ENCODE peak calls at places on chromosome X, in ten cellular contexts. O is neural progenitor cell, E is mucosa of descending colon, X is mammary epithelial cell, L is left ventricle myocardium inferior, U is heart left ventricle, D is keratinocyte, F is GM23338, P is cardiac muscle cell, Q is fibroblast of mammary gland. B is an unnamed sample.

GRCh38 chrX:119942173-119942819 is 1.3 kb downstream of the NKAP start:
- DNase-seq in O (no peak), E (no peak), X (no peak), L (no peak), U (no peak), D (no peak), F (no peak), P (no peak), Q (no peak), B (no peak)

GRCh38 chrX:69173906-69174305 is 8.7 kb upstream of the PJA1 start:
- DNase-seq in O (peak), E (no peak), X (no peak), L (no peak), U (no peak), D (no peak), F (peak), P (no peak), Q (no peak), B (no peak)

GRCh38 chrX:134237363-134237702 is 351 bp downstream of the CCDC160 start:
- DNase-seq in O (peak), E (no peak), X (no peak), L (no peak), U (no peak), D (no peak), F (peak), P (no peak), Q (no peak), B (no peak)

GRCh38 chrX:22660756-22661155 is 339.0 kb upstream of the DDX53 start:
- DNase-seq in O (no peak), E (no peak), X (no peak), L (no peak), U (no peak), D (no peak), F (no peak), P (no peak), Q (peak), B (peak)

GRCh38 chrX:57586360-57586759 is 5.5 kb upstream of the ZXDB start:
- DNase-seq in O (no peak), E (no peak), X (no peak), L (no peak), U (no peak), D (no peak), F (no peak), P (no peak), Q (no peak), B (no peak)

GRCh38 chrX:23552289-23552688 is 115.0 kb upstream of the PRDX4 start:
- DNase-seq in O (no peak), E (no peak), X (no peak), L (no peak), U (no peak), D (no peak), F (no peak), P (peak), Q (no peak), B (no peak)

GRCh38 chrX:107454302-107454701 is 4.8 kb downstream of the FRMPD3 start:
- DNase-seq in O (no peak), E (no peak), X (peak), L (no peak), U (no peak), D (peak), F (no peak), P (no peak), Q (peak), B (peak)

GRCh38 chrX:112738347-112739033 is 58.8 kb upstream of the LHFPL1 start:
- DNase-seq in O (no peak), E (no peak), X (no peak), L (no peak), U (no peak), D (no peak), F (no peak), P (no peak), Q (peak), B (no peak)

GRCh38 chrX:119736206-119736764 is 22.1 kb upstream of the SOWAHD start:
- DNase-seq in O (no peak), E (no peak), X (peak), L (no peak), U (no peak), D (no peak), F (no peak), P (no peak), Q (no peak), B (no peak)

GRCh38 chrX:267771-268261 is 13.4 kb upstream of the PLCXD1 start:
- DNase-seq in O (no peak), E (peak), X (no peak), L (peak), U (peak), D (no peak), F (peak), P (no peak), Q (no peak), B (no peak)

GRCh38 chrX:8189096-8189830 is 18.2 kb upstream of the VCX2 start:
- DNase-seq in O (no peak), E (no peak), X (no peak), L (no peak), U (no peak), D (no peak), F (no peak), P (no peak), Q (no peak), B (no peak)

GRCh38 chrX:1475881-1476280 is 23.2 kb upstream of the ASMTL start:
- DNase-seq in O (no peak), E (no peak), X (no peak), L (no peak), U (no peak), D (no peak), F (no peak), P (no peak), Q (no peak), B (no peak)

GRCh38 chrX:791479-792034 is 161.0 kb downstream of the SHOX start:
- DNase-seq in O (peak), E (no peak), X (no peak), L (no peak), U (no peak), D (no peak), F (peak), P (no peak), Q (no peak), B (no peak)

GRCh38 chrX:74297766-74298165 is 6.2 kb upstream of the ZCCHC13 start:
- DNase-seq in O (no peak), E (no peak), X (peak), L (no peak), U (no peak), D (no peak), F (no peak), P (no peak), Q (no peak), B (no peak)

GRCh38 chrX:153731117-153731844 is 6.6 kb downstream of the ABCD1 start:
- DNase-seq in O (no peak), E (no peak), X (no peak), L (no peak), U (no peak), D (no peak), F (no peak), P (peak), Q (peak), B (no peak)

GRCh38 chrX:34638116-34638515 is 19.0 kb downstream of the TMEM47 start:
- DNase-seq in O (peak), E (no peak), X (no peak), L (no peak), U (no peak), D (no peak), F (peak), P (peak), Q (peak), B (peak)

GRCh38 chrX:20066968-20067708 is 49.6 kb downstream of the MAP7D2 start:
- DNase-seq in O (peak), E (no peak), X (peak), L (no peak), U (no peak), D (no peak), F (peak), P (peak), Q (peak), B (peak)

GRCh38 chrX:117010243-117010642 is 547.5 kb upstream of the CT83 start:
- DNase-seq in O (no peak), E (no peak), X (no peak), L (no peak), U (no peak), D (no peak), F (no peak), P (no peak), Q (no peak), B (no peak)

GRCh38 chrX:140766024-140766611 is 56.6 kb downstream of the LINC00632 start:
- DNase-seq in O (peak), E (peak), X (peak), L (no peak), U (peak), D (no peak), F (peak), P (peak), Q (peak), B (peak)

GRCh38 chrX:64204701-64205440 is 637 bp downstream of the AMER1 start:
- DNase-seq in O (peak), E (peak), X (peak), L (peak), U (peak), D (no peak), F (peak), P (peak), Q (peak), B (peak)

GRCh38 chrX:10697552-10697951 is 77.2 kb upstream of the MID1 start:
- DNase-seq in O (no peak), E (no peak), X (no peak), L (no peak), U (no peak), D (no peak), F (no peak), P (no peak), Q (no peak), B (no peak)

GRCh38 chrX:65610040-65610439 is 57.4 kb upstream of the MSN start:
- DNase-seq in O (no peak), E (no peak), X (no peak), L (no peak), U (no peak), D (no peak), F (no peak), P (peak), Q (peak), B (no peak)

GRCh38 chrX:40996886-40997530 is 88.2 kb upstream of the USP9X start:
- DNase-seq in O (peak), E (no peak), X (peak), L (no peak), U (no peak), D (no peak), F (peak), P (peak), Q (peak), B (peak)

GRCh38 chrX:151386838-151387459 is 10.1 kb upstream of the VMA21 start:
- DNase-seq in O (no peak), E (no peak), X (no peak), L (peak), U (peak), D (no peak), F (no peak), P (peak), Q (no peak), B (no peak)

GRCh38 chrX:44914532-44915198 is 41.7 kb downstream of the KDM6A start:
- DNase-seq in O (no peak), E (no peak), X (no peak), L (no peak), U (no peak), D (no peak), F (no peak), P (peak), Q (peak), B (peak)

GRCh38 chrX:81201692-81202412 is at the start of the genes HMGN5 and SH3BGRL:
- DNase-seq in O (peak), E (peak), X (peak), L (peak), U (peak), D (peak), F (peak), P (peak), Q (peak), B (peak)

GRCh38 chrX:40267334-40268118 is 169.8 kb upstream of the BCOR start:
- DNase-seq in O (no peak), E (no peak), X (no peak), L (no peak), U (no peak), D (no peak), F (no peak), P (no peak), Q (no peak), B (no peak)

GRCh38 chrX:95974885-95975284 is 709.8 kb upstream of the DIAPH2 start:
- DNase-seq in O (no peak), E (no peak), X (no peak), L (no peak), U (no peak), D (no peak), F (no peak), P (no peak), Q (no peak), B (no peak)

GRCh38 chrX:38172596-38172995 is 48.1 kb downstream of the SRPX start:
- DNase-seq in O (no peak), E (no peak), X (peak), L (no peak), U (no peak), D (no peak), F (no peak), P (no peak), Q (no peak), B (no peak)

GRCh38 chrX:35006361-35006760 is 63.8 kb downstream of the FAM47B start:
- DNase-seq in O (no peak), E (no peak), X (no peak), L (no peak), U (no peak), D (no peak), F (no peak), P (no peak), Q (no peak), B (no peak)

GRCh38 chrX:44785652-44786051 is 58.2 kb upstream of the DUSP21 start:
- DNase-seq in O (no peak), E (no peak), X (peak), L (no peak), U (no peak), D (peak), F (no peak), P (peak), Q (peak), B (peak)

GRCh38 chrX:44974462-44974861 is 101.5 kb downstream of the KDM6A start:
- DNase-seq in O (no peak), E (no peak), X (peak), L (no peak), U (no peak), D (peak), F (no peak), P (peak), Q (peak), B (peak)

GRCh38 chrX:39848900-39849299 is 248.9 kb downstream of the BCOR start:
- DNase-seq in O (no peak), E (no peak), X (no peak), L (no peak), U (no peak), D (no peak), F (no peak), P (peak), Q (peak), B (peak)

GRCh38 chrX:150507251-150507856 is 61.1 kb upstream of the MTM1 start:
- DNase-seq in O (peak), E (no peak), X (no peak), L (peak), U (no peak), D (no peak), F (peak), P (no peak), Q (no peak), B (peak)

GRCh38 chrX:65643786-65644111 is 23.7 kb upstream of the MSN start:
- DNase-seq in O (no peak), E (no peak), X (peak), L (no peak), U (no peak), D (no peak), F (no peak), P (no peak), Q (no peak), B (no peak)

GRCh38 chrX:23435108-23435507 is 100.5 kb downstream of the PTCHD1 start:
- DNase-seq in O (no peak), E (no peak), X (no peak), L (no peak), U (no peak), D (no peak), F (no peak), P (peak), Q (no peak), B (peak)

GRCh38 chrX:131841496-131842410 is 181.3 kb upstream of the STK26 start:
- DNase-seq in O (peak), E (no peak), X (peak), L (no peak), U (no peak), D (no peak), F (peak), P (peak), Q (peak), B (peak)

GRCh38 chrX:41666251-41666650 is 22.5 kb upstream of the GPR34 start:
- DNase-seq in O (no peak), E (no peak), X (no peak), L (no peak), U (no peak), D (no peak), F (no peak), P (peak), Q (peak), B (peak)

GRCh38 chrX:39857780-39858179 is 240.0 kb downstream of the BCOR start:
- DNase-seq in O (no peak), E (no peak), X (no peak), L (no peak), U (no peak), D (no peak), F (no peak), P (no peak), Q (no peak), B (no peak)

GRCh38 chrX:114717921-114718320 is 134.0 kb downstream of the HTR2C start:
- DNase-seq in O (peak), E (no peak), X (no peak), L (no peak), U (no peak), D (no peak), F (peak), P (no peak), Q (no peak), B (no peak)
- TF ChIP-seq CTCF in O (peak), E (no peak), X (peak), L (no peak), U (no peak), D (peak), F (peak), P (peak), Q (peak), B (peak)

GRCh38 chrX:155966876-155967275 is 30.6 kb upstream of the IL9R start:
- DNase-seq in O (peak), E (no peak), X (no peak), L (no peak), U (no peak), D (peak), F (peak), P (no peak), Q (peak), B (no peak)
- H3K4me3 ChIP-seq in O (no peak), E (no peak), X (no peak), L (no peak), U (no peak), D (no peak), F (no peak), P (no peak), Q (no peak), B (no peak)

DNA sequence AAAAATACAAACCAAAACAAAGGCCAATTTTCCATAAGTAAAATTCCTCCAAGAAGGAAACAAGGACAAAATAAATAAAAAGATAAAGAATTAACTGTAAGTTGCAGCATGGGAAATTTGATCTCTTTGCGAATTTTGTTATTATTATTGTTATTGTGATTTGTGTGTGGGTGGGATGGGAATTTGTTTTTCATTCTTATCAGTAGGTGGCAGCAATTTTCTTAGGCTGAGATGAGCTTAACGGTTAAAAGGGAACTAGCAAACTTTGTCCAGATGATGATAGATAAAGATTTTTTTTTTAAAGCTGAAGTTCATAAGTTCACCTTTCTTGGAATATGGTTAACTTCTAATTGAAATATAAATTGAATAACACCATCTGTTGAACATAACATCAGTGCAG is 83.2 kb upstream of the IL1RAPL2 start:
- DNase-seq in O (no peak), E (no peak), X (no peak), L (no peak), U (no peak), D (no peak), F (peak), P (no peak), Q (peak), B (no peak)
- TF ChIP-seq CTCF in O (peak), E (no peak), X (peak), L (no peak), U (no peak), D (peak), F (peak), P (no peak), Q (peak), B (peak)

GRCh38 chrX:13250831-13251612 is 68.8 kb downstream of the ATXN3L start:
- DNase-seq in O (no peak), E (no peak), X (no peak), L (no peak), U (peak), D (no peak), F (no peak), P (peak), Q (peak), B (peak)
- H3K4me3 ChIP-seq in O (no peak), E (no peak), X (no peak), L (peak), U (no peak), D (no peak), F (no peak), P (no peak), Q (no peak), B (no peak)

GRCh38 chrX:13711141-13711540 is 22.2 kb downstream of the RAB9A start:
- DNase-seq in O (no peak), E (no peak), X (no peak), L (no peak), U (no peak), D (no peak), F (no peak), P (no peak), Q (no peak), B (no peak)
- TF ChIP-seq CTCF in O (no peak), E (no peak), X (no peak), L (no peak), U (no peak), D (no peak), F (no peak), P (no peak), Q (no peak), B (no peak)

GRCh38 chrX:17732138-17732783 is 5.0 kb upstream of the SCML1 start:
- DNase-seq in O (no peak), E (no peak), X (no peak), L (no peak), U (no peak), D (no peak), F (no peak), P (peak), Q (peak), B (no peak)
- H3K4me3 ChIP-seq in O (no peak), E (no peak), X (no peak), L (no peak), U (no peak), D (no peak), F (no peak), P (no peak), Q (no peak), B (no peak)

DNA sequence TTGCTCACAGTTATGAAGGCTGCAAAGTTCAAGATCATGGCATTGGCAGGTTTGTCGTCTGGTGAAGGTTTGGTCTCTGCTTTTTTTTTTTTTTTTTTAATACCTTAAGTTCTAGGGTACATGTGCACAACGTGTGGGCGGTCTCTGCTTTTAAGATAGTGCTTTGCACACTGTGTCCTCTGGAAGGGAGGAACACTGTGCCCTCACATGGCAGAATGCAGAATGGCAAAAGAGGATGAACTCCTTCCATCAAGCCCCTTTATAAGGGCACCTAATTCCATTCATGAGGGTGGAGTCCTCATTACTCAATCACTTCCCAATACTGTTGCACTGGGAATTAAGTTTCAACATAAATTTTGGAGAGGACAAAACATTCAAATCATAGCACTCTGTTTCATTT is 101.4 kb downstream of the GLRA2 start:
- DNase-seq in O (peak), E (no peak), X (no peak), L (no peak), U (no peak), D (no peak), F (peak), P (no peak), Q (no peak), B (no peak)
- TF ChIP-seq CTCF in O (peak), E (no peak), X (peak), L (no peak), U (no peak), D (peak), F (peak), P (no peak), Q (no peak), B (no peak)

B was measured in astrocyte of the spinal cord.